ENCODE peak calls at places on chromosome 1, in eight cellular contexts. L, M, C, N, A, B, R and D are unnamed samples.

GRCh38 chr1:91929246-91929645 is 20.0 kb upstream of the BRDT start:
- DNase-seq in L (no peak), A (peak; percentile 55), N (no peak), C (no peak), M (no peak), B (no peak), R (no peak), D (no peak)

GRCh38 chr1:181898773-181899172 is 162.7 kb downstream of the ZNF648 start:
- DNase-seq in C (no peak), M (no peak), L (no peak), B (no peak), N (no peak), R (no peak), A (no peak), D (no peak)

GRCh38 chr1:198267921-198268320 is 111.1 kb downstream of the NEK7 start:
- DNase-seq in N (no peak), B (no peak), C (no peak), M (no peak), L (no peak), A (peak; percentile 79), R (no peak), D (no peak)

GRCh38 chr1:52056110-52056936 is at the start of gene BTF3L4:
- DNase-seq in B (peak; percentile 99), L (peak; percentile 86), C (peak; percentile 97), R (peak; percentile 98), M (peak; percentile 94), N (peak; percentile 98), A (peak; percentile 96), D (peak; percentile 91)

GRCh38 chr1:222310830-222311229 is 237.1 kb downstream of the HHIPL2 start:
- DNase-seq in L (no peak), N (peak; percentile 14), A (peak; percentile 2), B (no peak), R (peak; percentile 7), C (no peak), M (no peak), D (peak; percentile 38)

GRCh38 chr1:17776426-17776825 is 21.3 kb downstream of the ACTL8 start:
- DNase-seq in N (no peak), R (no peak), A (no peak), L (no peak), B (peak; percentile 74), M (no peak), C (no peak), D (no peak)

GRCh38 chr1:39404876-39405275 is 86.6 kb upstream of the BMP8A start:
- DNase-seq in M (no peak), L (no peak), R (no peak), A (no peak), N (no peak), B (no peak), C (no peak), D (no peak)

GRCh38 chr1:115184260-115184950 is 95.1 kb upstream of the TSPAN2 start:
- DNase-seq in C (no peak), M (no peak), L (no peak), A (no peak), R (peak; percentile 38), N (no peak), B (no peak), D (no peak)

GRCh38 chr1:28421744-28422143 is 52.2 kb downstream of the PHACTR4 start:
- DNase-seq in B (no peak), A (no peak), R (no peak), M (no peak), L (no peak), C (no peak), N (no peak), D (no peak)

GRCh38 chr1:27179373-27179772 is 24.4 kb upstream of the SLC9A1 start:
- DNase-seq in M (no peak), L (no peak), A (peak; percentile 19), C (peak; percentile 61), B (no peak), N (no peak), R (no peak), D (no peak)

GRCh38 chr1:157272899-157273774 is 134.9 kb upstream of the ETV3 start:
- DNase-seq in A (no peak), N (no peak), C (no peak), L (no peak), M (no peak), B (no peak), R (no peak), D (no peak)

GRCh38 chr1:183567584-183567983 is 22.7 kb downstream of the NCF2 start:
- DNase-seq in R (peak; percentile 38), N (no peak), C (no peak), B (peak; percentile 41), L (no peak), M (peak; percentile 46), A (peak; percentile 20), D (no peak)

GRCh38 chr1:241603626-241604337 is 36.4 kb downstream of the CHML start:
- DNase-seq in A (peak; percentile 36), L (no peak), N (no peak), R (no peak), C (no peak), B (no peak), M (no peak), D (no peak)

GRCh38 chr1:31837441-31838158 is 21.8 kb upstream of the SPOCD1 start:
- DNase-seq in M (no peak), L (no peak), A (no peak), B (no peak), N (no peak), C (no peak), R (no peak), D (no peak)

GRCh38 chr1:14791611-14792010 is 193.1 kb downstream of the KAZN start:
- DNase-seq in M (no peak), A (no peak), L (no peak), R (no peak), N (no peak), C (no peak), B (no peak), D (no peak)

GRCh38 chr1:37793773-37794371 is at the start of gene MANEAL:
- DNase-seq in M (peak; percentile 71), C (peak; percentile 58), A (peak; percentile 68), N (peak; percentile 100), B (peak; percentile 51), R (peak; percentile 17), L (no peak), D (peak; percentile 12)

GRCh38 chr1:201925961-201926585 is 20.3 kb downstream of the LMOD1 start:
- DNase-seq in L (no peak), M (no peak), A (peak; percentile 44), R (no peak), B (peak; percentile 97), C (no peak), N (no peak), D (no peak)

GRCh38 chr1:170539154-170539553 is 7.2 kb downstream of the GORAB start:
- DNase-seq in R (no peak), A (no peak), B (no peak), N (no peak), M (no peak), L (no peak), C (no peak), D (no peak)

GRCh38 chr1:119188926-119189325 is 48.5 kb upstream of the WARS2 start:
- DNase-seq in C (no peak), B (no peak), A (peak; percentile 28), M (no peak), L (no peak), N (no peak), R (no peak), D (no peak)

GRCh38 chr1:108041360-108042143 is 76.6 kb upstream of the VAV3 start:
- DNase-seq in N (no peak), C (no peak), L (no peak), B (no peak), R (peak; percentile 43), M (no peak), A (peak; percentile 29), D (no peak)

GRCh38 chr1:56566994-56567393 is 12.4 kb downstream of the PLPP3 start:
- DNase-seq in N (no peak), R (no peak), L (no peak), A (no peak), B (no peak), C (no peak), M (no peak), D (no peak)

GRCh38 chr1:24109686-24110475 is 2.1 kb downstream of the MYOM3 start:
- DNase-seq in C (no peak), M (no peak), B (no peak), N (no peak), R (no peak), L (no peak), A (no peak), D (no peak)

GRCh38 chr1:222711319-222712252 is 705 bp downstream of the AIDA start:
- DNase-seq in N (peak; percentile 59), A (peak; percentile 65), M (peak; percentile 51), L (peak; percentile 54), R (peak; percentile 68), C (peak; percentile 39), B (peak; percentile 32), D (peak; percentile 64)

GRCh38 chr1:159141584-159142518 is 29.6 kb upstream of the CADM3 start:
- DNase-seq in R (no peak), M (no peak), B (peak; percentile 6), C (peak; percentile 81), A (peak; percentile 60), L (no peak), N (peak; percentile 37), D (no peak)

GRCh38 chr1:180837025-180837424 is 75.7 kb upstream of the KIAA1614 start:
- DNase-seq in R (no peak), A (no peak), M (no peak), B (peak; percentile 40), L (no peak), N (no peak), C (no peak), D (no peak)

GRCh38 chr1:111565079-111565478 is 54.5 kb upstream of the RAP1A start:
- DNase-seq in R (no peak), C (no peak), B (no peak), N (no peak), L (no peak), M (no peak), A (peak; percentile 93), D (no peak)

GRCh38 chr1:8394456-8395321 is 76.8 kb downstream of the SLC45A1 start:
- DNase-seq in R (peak; percentile 67), L (no peak), M (no peak), C (no peak), N (no peak), A (peak; percentile 87), B (no peak), D (no peak)